ENCODE peak calls at places on chromosomes 3 and 15, in eight cellular contexts. P is mammary epithelial cell, X is WTC11, Y is astrocyte of the spinal cord, W is foreskin fibroblast, S is cardiac fibroblast, J is tibial artery, G is GM23338. E is an unnamed sample.

GRCh38 chr3:188350956-188351355 is 197.0 kb downstream of the LPP start:
- DNase-seq in P (no peak), Y (no peak), X (no peak), J (no peak), W (no peak), G (no peak), S (no peak), E (no peak)

GRCh38 chr3:181797431-181797830 is 85.7 kb downstream of the SOX2 start:
- DNase-seq in W (no peak), S (no peak), J (no peak), P (no peak), Y (no peak), X (no peak), G (no peak), E (no peak)

GRCh38 chr15:89429023-89429422 is 67.4 kb downstream of the RHCG start:
- DNase-seq in G (no peak), S (peak; percentile 34), Y (no peak), X (no peak), W (no peak), J (no peak), P (no peak), E (peak; percentile 23)

GRCh38 chr15:39300451-39301153 is 280.3 kb upstream of the THBS1 start:
- DNase-seq in J (no peak), W (peak; percentile 72), P (peak; percentile 49), G (no peak), X (no peak), Y (peak; percentile 62), S (peak; percentile 86), E (peak; percentile 73)

GRCh38 chr3:159146856-159147255 is 345.0 kb downstream of the MFSD1 start:
- DNase-seq in W (no peak), P (no peak), S (peak; percentile 57), J (no peak), Y (no peak), X (no peak), G (no peak), E (no peak)

GRCh38 chr3:113151475-113152031 is 59.8 kb upstream of the BOC start:
- DNase-seq in Y (peak; percentile 83), J (peak; percentile 52), X (no peak), P (no peak), G (no peak), W (peak; percentile 30), S (no peak), E (no peak)

GRCh38 chr3:50256978-50257890 is 11.7 kb upstream of the SEMA3B start:
- DNase-seq in S (peak; percentile 54), G (peak; percentile 82), X (peak; percentile 82), Y (peak; percentile 50), W (peak; percentile 71), J (no peak), P (no peak), E (no peak)

GRCh38 chr15:62020576-62021160 is 39.6 kb downstream of the VPS13C start:
- DNase-seq in X (no peak), W (peak; percentile 29), J (no peak), G (no peak), P (peak; percentile 23), Y (peak; percentile 39), S (peak; percentile 50), E (peak; percentile 26)

GRCh38 chr3:173599673-173600072 is 202.1 kb downstream of the NLGN1 start:
- DNase-seq in P (no peak), Y (peak; percentile 5), S (peak; percentile 7), G (no peak), J (no peak), X (no peak), W (peak; percentile 75), E (peak; percentile 66)

GRCh38 chr3:147216143-147216673 is 190.1 kb downstream of the ZIC4 start:
- DNase-seq in Y (no peak), W (no peak), G (no peak), P (no peak), X (no peak), J (no peak), S (no peak), E (no peak)

GRCh38 chr15:59646271-59646670 is 11.0 kb downstream of the GTF2A2 start:
- DNase-seq in S (no peak), P (no peak), Y (no peak), J (no peak), X (no peak), G (no peak), W (no peak), E (no peak)

DNA sequence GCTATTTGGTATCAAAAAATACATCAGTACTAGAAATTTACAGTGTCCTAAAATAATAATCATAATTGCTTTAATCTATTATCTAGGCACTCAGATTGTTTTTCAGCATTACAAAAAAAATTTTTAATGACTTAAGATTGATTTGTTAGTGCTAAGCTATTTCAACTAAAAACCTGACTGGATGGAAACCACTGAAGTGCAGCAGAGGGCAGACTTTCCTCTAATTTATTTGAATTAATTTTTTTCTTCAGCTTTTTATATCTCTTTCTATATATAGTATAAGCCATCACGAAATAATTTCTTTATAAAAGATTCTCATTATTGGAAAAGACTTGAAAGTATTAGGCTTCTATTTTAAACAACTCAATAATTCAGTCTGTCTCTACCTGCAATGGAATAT is 131.4 kb downstream of the IQCH start:
- DNase-seq in Y (no peak), X (no peak), S (peak; percentile 5), W (peak; percentile 17), P (no peak), J (no peak), G (no peak), E (no peak)
- TF ChIP-seq CTCF in Y (peak; percentile 25), X (no peak), S (peak; percentile 9), W (peak; percentile 10), P (no peak), J (no peak), G (peak; percentile 11), E (peak; percentile 61)

DNA sequence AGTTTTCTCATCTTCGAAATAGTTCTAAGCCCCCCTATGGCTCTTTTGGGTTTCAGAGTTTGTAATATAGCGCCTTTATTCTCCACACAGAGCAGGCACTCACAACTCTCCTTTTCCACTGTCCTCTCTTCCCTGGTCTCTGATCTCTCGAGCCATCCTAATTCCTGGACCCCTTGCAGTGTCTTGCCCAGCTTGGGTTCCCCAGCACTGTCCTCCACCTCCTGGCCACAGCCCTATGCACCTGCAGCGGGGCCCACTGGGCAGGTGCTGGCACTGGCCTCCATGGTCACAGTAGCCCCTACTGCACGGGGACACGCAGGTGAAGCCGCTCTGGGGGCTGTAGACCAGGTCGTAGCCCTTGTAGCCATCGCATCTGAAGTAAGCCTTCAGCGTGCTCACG is 27.9 kb downstream of the MUC20 start:
- DNase-seq in W (no peak), P (no peak), X (no peak), J (no peak), S (no peak), Y (no peak), G (no peak), E (no peak)
- TF ChIP-seq CTCF in W (no peak), P (no peak), X (no peak), J (no peak), S (no peak), Y (no peak), G (no peak), E (no peak)

GRCh38 chr3:143672396-143673165 is 175.7 kb downstream of the SLC9A9 start:
- DNase-seq in X (no peak), P (no peak), W (peak; percentile 69), Y (no peak), G (no peak), J (no peak), S (no peak), E (no peak)
- TF ChIP-seq CTCF in X (no peak), P (no peak), W (no peak), Y (no peak), G (no peak), J (no peak), S (no peak), E (no peak)

DNA sequence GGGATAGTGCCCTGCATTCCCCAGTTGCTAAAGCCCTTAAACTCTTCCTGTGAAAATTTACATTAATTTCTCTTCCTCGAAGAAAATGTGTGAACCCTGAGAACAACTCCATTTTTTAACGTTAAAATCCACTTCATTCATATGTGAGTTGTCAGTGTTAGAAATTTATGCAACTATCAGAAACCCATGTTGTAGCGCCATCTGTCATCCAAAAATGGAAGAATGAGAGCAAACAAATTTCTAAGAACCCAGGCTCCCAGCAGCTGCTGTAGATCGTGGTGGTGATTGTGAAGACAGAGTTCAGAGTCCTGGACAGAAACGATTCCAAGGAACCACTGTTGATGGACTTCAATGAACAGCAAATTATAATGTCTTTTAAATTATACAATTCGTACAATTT is 179.7 kb upstream of the NDN start:
- DNase-seq in X (no peak), G (peak; percentile 47), J (no peak), P (no peak), S (no peak), Y (no peak), W (no peak), E (no peak)
- TF ChIP-seq CTCF in X (no peak), G (peak; percentile 55), J (no peak), P (peak; percentile 1), S (no peak), Y (peak; percentile 14), W (no peak), E (peak; percentile 18)

DNA sequence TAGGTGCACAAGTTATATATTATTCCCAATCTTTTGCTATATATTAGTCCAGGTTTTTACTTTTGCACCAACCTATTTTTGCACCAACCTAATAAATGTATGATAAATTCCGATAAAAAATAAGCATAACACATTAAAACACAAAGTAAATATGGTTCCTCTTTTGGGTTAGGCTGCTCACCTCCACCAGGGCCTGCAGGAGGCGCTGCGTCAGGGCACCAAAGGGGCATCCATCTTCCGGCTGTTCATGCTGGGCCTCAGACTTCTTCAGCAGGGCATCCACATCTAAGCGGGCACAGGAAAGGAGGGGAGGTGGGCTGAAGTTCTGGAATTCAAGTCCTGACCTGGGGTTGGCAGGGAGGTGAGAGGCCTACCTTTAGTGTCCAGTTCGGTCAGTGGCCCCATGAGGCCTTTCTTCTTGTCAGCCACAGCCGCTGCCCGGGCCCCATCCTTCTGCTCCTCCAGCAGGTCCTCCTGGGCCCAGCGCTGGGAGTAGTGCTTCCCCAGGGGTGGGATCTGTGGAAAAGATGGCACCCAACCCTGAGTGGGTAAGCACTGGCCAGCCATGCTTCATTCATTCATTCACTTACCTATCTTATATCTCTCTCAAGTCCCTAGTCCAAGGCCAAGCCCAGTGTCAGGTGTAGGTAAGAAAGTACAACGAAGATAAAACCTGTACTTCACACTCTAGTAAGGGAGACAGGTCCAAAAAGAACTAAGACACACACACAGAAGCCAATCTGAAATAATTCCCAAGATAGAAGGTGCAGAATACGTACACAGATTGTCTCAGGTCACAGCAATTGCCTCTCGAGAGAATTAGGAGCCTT is 5.2 kb downstream of the TADA3 start:
- DNase-seq in W (no peak), Y (no peak), J (no peak), X (no peak), G (peak; percentile 41), S (no peak), P (no peak), E (no peak)
- TF ChIP-seq CTCF in W (peak; percentile 50), Y (peak; percentile 49), J (no peak), X (peak; percentile 48), G (peak; percentile 74), S (peak; percentile 57), P (peak; percentile 54), E (peak; percentile 74)

GRCh38 chr15:67183443-67184169 is 70.9 kb downstream of the AAGAB start:
- DNase-seq in Y (peak; percentile 59), J (peak; percentile 33), G (no peak), S (peak; percentile 45), W (peak; percentile 89), P (no peak), X (no peak), E (peak; percentile 80)
- TF ChIP-seq CTCF in Y (no peak), J (no peak), G (no peak), S (no peak), W (no peak), P (no peak), X (no peak), E (no peak)

GRCh38 chr3:57755368-57756021 is 614 bp upstream of the SLMAP start:
- DNase-seq in P (peak; percentile 68), J (peak; percentile 28), W (peak; percentile 80), S (peak; percentile 79), X (peak; percentile 20), Y (peak; percentile 56), G (peak; percentile 85), E (peak; percentile 42)
- TF ChIP-seq CTCF in P (peak; percentile 36), J (no peak), W (no peak), S (peak; percentile 25), X (no peak), Y (no peak), G (no peak), E (peak; percentile 47)

E was measured in HFFc6.